ENCODE peak calls at places on chromosomes 5 and 9, in six cellular contexts. P is nephron progenitor cell, A is tibial artery, O is A549, N is right lobe of liver, S is pancreas. J is an unnamed sample.

GRCh38 chr5:55597014-55597981 is 62.5 kb upstream of the PLPP1 start:
- DNase-seq in P (no peak), A (peak; percentile 75), O (peak; percentile 80), N (peak; percentile 63), S (no peak), J (no peak)

GRCh38 chr9:105681724-105682123 is 12.6 kb upstream of the TMEM38B start:
- DNase-seq in P (no peak), A (no peak), O (peak; percentile 39), N (no peak), S (no peak), J (no peak)

GRCh38 chr5:31783762-31784161 is 144.8 kb downstream of the PDZD2 start:
- DNase-seq in P (no peak), A (no peak), O (no peak), N (no peak), S (no peak), J (no peak)

GRCh38 chr5:170571331-170571731 is 67.5 kb downstream of the KCNIP1 start:
- DNase-seq in P (no peak), A (no peak), O (peak; percentile 73), N (no peak), S (no peak), J (peak; percentile 74)

GRCh38 chr5:132510076-132510475 is 19.5 kb upstream of the IRF1 start:
- DNase-seq in P (no peak), A (no peak), O (no peak), N (no peak), S (no peak), J (no peak)

GRCh38 chr5:40652441-40653220 is 27.1 kb upstream of the PTGER4 start:
- DNase-seq in P (no peak), A (no peak), O (no peak), N (no peak), S (no peak), J (no peak)

GRCh38 chr9:123225374-123225813 is 43.0 kb downstream of the STRBP start:
- DNase-seq in P (no peak), A (no peak), O (peak; percentile 42), N (no peak), S (no peak), J (peak; percentile 27)

GRCh38 chr9:81344366-81344765 is 345.0 kb downstream of the TLE1 start:
- DNase-seq in P (no peak), A (no peak), O (no peak), N (no peak), S (no peak), J (no peak)

GRCh38 chr5:1110930-1111726 is 735 bp downstream of the SLC12A7 start:
- DNase-seq in P (peak; percentile 67), A (no peak), O (peak; percentile 22), N (no peak), S (peak; percentile 77), J (peak; percentile 61)

GRCh38 chr5:119309290-119309818 is 46.5 kb upstream of the TNFAIP8 start:
- DNase-seq in P (no peak), A (no peak), O (no peak), N (no peak), S (no peak), J (no peak)

GRCh38 chr5:99773290-99773689 is 761.9 kb upstream of the FAM174A start:
- DNase-seq in P (no peak), A (no peak), O (no peak), N (no peak), S (no peak), J (no peak)

GRCh38 chr9:76221423-76221822 is 172.8 kb downstream of the RFK start:
- DNase-seq in P (no peak), A (no peak), O (no peak), N (no peak), S (no peak), J (no peak)

GRCh38 chr9:112789493-112789892 is 38.9 kb downstream of the SNX30 start:
- DNase-seq in P (no peak), A (no peak), O (no peak), N (no peak), S (no peak), J (no peak)

GRCh38 chr9:96417610-96418073 is 528 bp downstream of the ZNF367 start:
- DNase-seq in P (no peak), A (peak; percentile 22), O (no peak), N (peak; percentile 59), S (no peak), J (peak; percentile 8)

GRCh38 chr9:130806388-130806716 is 28.7 kb upstream of the ABL1 start:
- DNase-seq in P (no peak), A (no peak), O (no peak), N (no peak), S (no peak), J (no peak)

GRCh38 chr5:90967443-90967842 is 408.8 kb downstream of the ADGRV1 start:
- DNase-seq in P (no peak), A (no peak), O (no peak), N (no peak), S (no peak), J (no peak)

GRCh38 chr9:137077758-137078693 is 709 bp downstream of the UAP1L1 start:
- DNase-seq in P (no peak), A (no peak), O (no peak), N (no peak), S (no peak), J (no peak)

GRCh38 chr5:180908998-180909731 is 10.2 kb downstream of the BTNL8 start:
- DNase-seq in P (no peak), A (no peak), O (no peak), N (peak; percentile 42), S (no peak), J (no peak)

GRCh38 chr9:77291714-77292113 is 114.4 kb downstream of the VPS13A start:
- DNase-seq in P (peak; percentile 3), A (no peak), O (peak; percentile 42), N (no peak), S (no peak), J (peak; percentile 15)

GRCh38 chr5:135220394-135221186 is 178.4 kb downstream of the MACROH2A1 start:
- DNase-seq in P (no peak), A (no peak), O (no peak), N (peak; percentile 22), S (peak; percentile 16), J (no peak)

DNA sequence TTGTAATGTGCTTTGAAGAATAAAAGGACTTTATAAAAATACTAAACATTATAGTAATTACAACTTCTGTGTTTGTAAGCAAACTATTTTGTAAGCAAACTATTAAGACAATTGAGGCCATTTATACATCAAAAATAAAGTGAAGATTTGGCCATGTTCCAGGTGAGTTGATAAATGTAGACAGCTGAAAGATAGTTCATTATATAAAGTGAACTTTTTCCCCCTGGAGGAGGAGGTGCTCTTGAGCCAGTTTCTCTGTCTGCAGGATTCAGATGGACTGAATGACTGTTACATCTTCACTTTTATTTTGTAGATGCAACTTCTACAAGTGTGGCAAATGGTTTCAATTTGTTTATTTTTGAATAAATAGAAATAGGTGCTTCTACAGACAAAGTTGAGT is 117.3 kb upstream of the TUT7 start:
- DNase-seq in P (no peak), A (no peak), O (no peak), N (no peak), S (no peak), J (no peak)
- TF ChIP-seq CTCF in P (no peak), A (no peak), O (no peak), N (no peak), S (no peak), J (no peak)

DNA sequence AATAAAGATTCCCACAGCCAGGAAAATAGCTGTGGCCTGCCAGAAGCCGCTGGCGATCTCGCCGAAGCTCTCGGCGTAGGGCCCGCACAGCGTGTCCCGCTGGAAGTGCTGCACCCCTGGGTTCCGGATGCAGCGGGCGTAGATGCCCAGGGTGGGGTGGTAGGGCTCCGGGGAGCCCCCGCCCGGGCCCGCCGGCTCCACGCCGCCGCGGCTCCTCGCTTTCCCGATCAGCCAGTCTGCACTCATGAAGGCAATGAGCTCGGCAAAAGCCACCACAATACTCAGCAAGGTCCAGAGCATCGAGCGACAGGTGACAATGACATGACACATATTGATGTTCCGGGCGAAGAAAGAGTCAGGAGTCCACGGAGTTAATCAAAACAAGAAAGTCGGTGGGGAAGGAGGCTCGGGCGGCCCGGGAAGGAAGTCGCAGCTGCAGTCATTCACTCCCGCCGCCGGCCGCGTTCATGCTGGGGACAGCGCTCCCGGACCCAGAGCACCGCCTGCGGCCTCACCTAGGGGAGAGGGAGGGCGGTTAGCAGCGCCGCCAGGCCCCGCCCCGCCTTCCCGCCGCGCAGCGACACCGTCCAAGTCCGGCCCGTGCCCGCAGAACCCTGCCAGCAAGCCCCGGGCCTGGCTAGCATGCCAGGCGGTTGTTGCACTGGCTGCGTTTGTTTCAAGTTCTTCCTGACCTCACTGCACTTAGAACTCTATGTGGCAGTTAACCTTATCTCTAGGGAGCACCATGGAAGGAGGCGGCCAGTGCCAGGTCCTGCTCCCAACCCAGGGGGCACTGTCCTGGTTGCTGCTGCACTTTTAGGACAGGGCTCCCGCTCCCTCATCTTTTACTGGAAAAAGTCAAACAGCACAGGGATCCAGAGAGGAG is 138.4 kb downstream of the LHFPL2 start:
- DNase-seq in P (peak; percentile 70), A (peak; percentile 70), O (no peak), N (peak; percentile 92), S (peak; percentile 91), J (peak; percentile 60)
- TF ChIP-seq CTCF in P (no peak), A (no peak), O (no peak), N (peak; percentile 17), S (peak; percentile 10), J (no peak)

GRCh38 chr9:73079326-73079725 is 72.3 kb upstream of the ANXA1 start:
- DNase-seq in P (no peak), A (no peak), O (peak; percentile 91), N (no peak), S (no peak), J (peak; percentile 38)
- TF ChIP-seq CTCF in P (no peak), A (no peak), O (peak; percentile 50), N (peak; percentile 29), S (no peak), J (no peak)

GRCh38 chr5:93830893-93831292 is 89.5 kb upstream of the POU5F2 start:
- DNase-seq in P (no peak), A (no peak), O (no peak), N (no peak), S (no peak), J (no peak)

GRCh38 chr5:93829346-93829745 is 87.9 kb upstream of the POU5F2 start:
- DNase-seq in P (no peak), A (no peak), O (no peak), N (no peak), S (no peak), J (no peak)

GRCh38 chr5:93831449-93831848 is 90.0 kb upstream of the POU5F2 start:
- DNase-seq in P (no peak), A (no peak), O (peak; percentile 38), N (no peak), S (no peak), J (no peak)
- TF ChIP-seq CTCF in P (no peak), A (no peak), O (no peak), N (no peak), S (no peak), J (no peak)

J was measured in Calu3.